ENCODE peak calls at places on chromosomes 12 and 14, in seven cellular contexts. One of them, this sample, is unnamed.

GRCh38 chr12:13957576-13957975 is 23.8 kb downstream of the GRIN2B start:
- DNase-seq in GM13977: no peak
- DNase-seq in cerebellum: no peak
- DNase-seq in HL-60: no peak
- DNase-seq in colonic mucosa: no peak
- DNase-seq in Right ventricle myocardium inferior: no peak
- DNase-seq in anterior cingulate cortex: peak; percentile 24
- DNase-seq in this sample: no peak

GRCh38 chr12:117805865-117806264 is 162.9 kb downstream of the KSR2 start:
- DNase-seq in anterior cingulate cortex: no peak
- DNase-seq in Right ventricle myocardium inferior: no peak
- DNase-seq in cerebellum: no peak
- DNase-seq in HL-60: no peak
- DNase-seq in colonic mucosa: no peak
- DNase-seq in GM13977: no peak
- DNase-seq in this sample: no peak

GRCh38 chr12:25553083-25553482 is at the start of gene LMNTD1:
- DNase-seq in GM13977: no peak
- DNase-seq in cerebellum: no peak
- DNase-seq in Right ventricle myocardium inferior: no peak
- DNase-seq in colonic mucosa: no peak
- DNase-seq in HL-60: no peak
- DNase-seq in anterior cingulate cortex: no peak
- DNase-seq in this sample: no peak

GRCh38 chr12:98743362-98743953 is 98.4 kb downstream of the APAF1 start:
- DNase-seq in cerebellum: no peak
- DNase-seq in HL-60: no peak
- DNase-seq in anterior cingulate cortex: no peak
- DNase-seq in Right ventricle myocardium inferior: no peak
- DNase-seq in colonic mucosa: no peak
- DNase-seq in GM13977: peak; percentile 45
- DNase-seq in this sample: peak; percentile 13

GRCh38 chr12:106769078-106769477 is 5.4 kb upstream of the RIC8B start:
- DNase-seq in colonic mucosa: no peak
- DNase-seq in HL-60: no peak
- DNase-seq in cerebellum: no peak
- DNase-seq in GM13977: no peak
- DNase-seq in Right ventricle myocardium inferior: no peak
- DNase-seq in anterior cingulate cortex: no peak
- DNase-seq in this sample: no peak

GRCh38 chr12:26711072-26711471 is 121.9 kb downstream of the ITPR2 start:
- DNase-seq in Right ventricle myocardium inferior: no peak
- DNase-seq in cerebellum: no peak
- DNase-seq in colonic mucosa: no peak
- DNase-seq in HL-60: no peak
- DNase-seq in anterior cingulate cortex: no peak
- DNase-seq in GM13977: no peak
- DNase-seq in this sample: no peak

GRCh38 chr12:2190896-2191533 is 138.2 kb downstream of the CACNA1C start:
- DNase-seq in colonic mucosa: no peak
- DNase-seq in cerebellum: no peak
- DNase-seq in GM13977: no peak
- DNase-seq in HL-60: no peak
- DNase-seq in anterior cingulate cortex: no peak
- DNase-seq in Right ventricle myocardium inferior: no peak
- DNase-seq in this sample: no peak

GRCh38 chr12:57620936-57621496 is 9.8 kb downstream of the ARHGEF25 start:
- DNase-seq in Right ventricle myocardium inferior: no peak
- DNase-seq in HL-60: no peak
- DNase-seq in cerebellum: no peak
- DNase-seq in anterior cingulate cortex: no peak
- DNase-seq in GM13977: peak; percentile 59
- DNase-seq in colonic mucosa: no peak
- DNase-seq in this sample: no peak

GRCh38 chr14:105783707-105784106 is 257.3 kb downstream of the TMEM121 start:
- DNase-seq in GM13977: no peak
- DNase-seq in Right ventricle myocardium inferior: no peak
- DNase-seq in HL-60: no peak
- DNase-seq in cerebellum: no peak
- DNase-seq in anterior cingulate cortex: no peak
- DNase-seq in colonic mucosa: no peak
- DNase-seq in this sample: no peak

GRCh38 chr14:101704140-101704539 is 57.4 kb upstream of the PPP2R5C start:
- DNase-seq in Right ventricle myocardium inferior: no peak
- DNase-seq in GM13977: no peak
- DNase-seq in anterior cingulate cortex: no peak
- DNase-seq in HL-60: no peak
- DNase-seq in cerebellum: no peak
- DNase-seq in colonic mucosa: no peak
- DNase-seq in this sample: no peak

GRCh38 chr12:74412607-74413230 is 124.9 kb upstream of the ATXN7L3B start:
- DNase-seq in colonic mucosa: no peak
- DNase-seq in HL-60: no peak
- DNase-seq in anterior cingulate cortex: no peak
- DNase-seq in GM13977: no peak
- DNase-seq in Right ventricle myocardium inferior: no peak
- DNase-seq in cerebellum: peak; percentile 5
- DNase-seq in this sample: peak; percentile 26

GRCh38 chr14:61555056-61555838 is 140.1 kb upstream of the HIF1A start:
- DNase-seq in colonic mucosa: no peak
- DNase-seq in cerebellum: no peak
- DNase-seq in anterior cingulate cortex: no peak
- DNase-seq in Right ventricle myocardium inferior: no peak
- DNase-seq in GM13977: no peak
- DNase-seq in HL-60: no peak
- DNase-seq in this sample: no peak

GRCh38 chr12:25415004-25415403 is 138.1 kb downstream of the LMNTD1 start:
- DNase-seq in anterior cingulate cortex: no peak
- DNase-seq in HL-60: no peak
- DNase-seq in GM13977: no peak
- DNase-seq in colonic mucosa: no peak
- DNase-seq in Right ventricle myocardium inferior: no peak
- DNase-seq in cerebellum: no peak
- DNase-seq in this sample: no peak

GRCh38 chr14:61527325-61528100 is 167.8 kb upstream of the HIF1A start:
- DNase-seq in cerebellum: no peak
- DNase-seq in anterior cingulate cortex: no peak
- DNase-seq in HL-60: no peak
- DNase-seq in Right ventricle myocardium inferior: no peak
- DNase-seq in colonic mucosa: no peak
- DNase-seq in GM13977: no peak
- DNase-seq in this sample: no peak

GRCh38 chr12:132508860-132509732 is 19.1 kb downstream of the FBRSL1 start:
- DNase-seq in GM13977: no peak
- DNase-seq in anterior cingulate cortex: no peak
- DNase-seq in colonic mucosa: no peak
- DNase-seq in cerebellum: no peak
- DNase-seq in HL-60: no peak
- DNase-seq in Right ventricle myocardium inferior: no peak
- DNase-seq in this sample: no peak

GRCh38 chr14:89231426-89232113 is 185.5 kb downstream of the FOXN3 start:
- DNase-seq in HL-60: no peak
- DNase-seq in GM13977: no peak
- DNase-seq in anterior cingulate cortex: no peak
- DNase-seq in Right ventricle myocardium inferior: no peak
- DNase-seq in cerebellum: peak; percentile 78
- DNase-seq in colonic mucosa: no peak
- DNase-seq in this sample: no peak

This sample was measured in AML-193.